ENCODE peak calls at places on chromosome 7, in ten cellular contexts. R is CD8-positive, alpha-beta T cell; B is cardiac muscle cell; N is BE2C; S is small intestine; H is right cardiac atrium; Y is CD4-positive, CD25-positive, alpha-beta regulatory T cell; V is NT2/D1; F is right lobe of liver; X is thoracic aorta. I is an unnamed sample. For H3K9me3, the result is how much of the 10 kb centered on the place peaks cover.

GRCh38 chr7:47540387-47541093 is 41.4 kb downstream of the TNS3 start:
- DNase-seq in N (no peak), B (no peak), X (no peak), H (no peak), Y (no peak), R (no peak), F (no peak), S (peak), V (no peak), I (no peak)

GRCh38 chr7:92797693-92798092 is 38.7 kb downstream of the CDK6 start:
- DNase-seq in Y (no peak), X (no peak), N (no peak), H (peak), B (no peak), S (no peak), V (no peak), R (no peak), F (no peak), I (no peak)

GRCh38 chr7:22330903-22331302 is 26.1 kb downstream of the RAPGEF5 start:
- DNase-seq in Y (no peak), F (no peak), V (no peak), S (no peak), H (no peak), B (no peak), X (no peak), R (no peak), N (no peak), I (no peak)

GRCh38 chr7:80721880-80722595 is 83.6 kb downstream of the CD36 start:
- DNase-seq in F (no peak), S (peak), V (no peak), R (no peak), H (peak), B (no peak), Y (no peak), X (no peak), N (no peak), I (peak)

GRCh38 chr7:43569424-43569823 is 13.5 kb upstream of the STK17A start:
- DNase-seq in X (no peak), H (no peak), N (no peak), S (no peak), B (no peak), V (no peak), F (no peak), R (no peak), Y (no peak), I (no peak)

GRCh38 chr7:151089893-151090730 is 3.8 kb downstream of the AGAP3 start:
- DNase-seq in R (no peak), X (no peak), F (no peak), Y (no peak), V (no peak), B (no peak), N (no peak), S (no peak), H (no peak), I (no peak)

GRCh38 chr7:148588168-148588890 is 2.2 kb upstream of the C7orf33 start:
- DNase-seq in S (no peak), Y (no peak), B (no peak), F (no peak), V (no peak), R (no peak), N (no peak), H (no peak), X (no peak), I (no peak)

GRCh38 chr7:8260871-8261707 is 878 bp downstream of the ICA1 start:
- DNase-seq in H (peak), V (no peak), Y (no peak), S (peak), F (peak), N (peak), R (no peak), B (peak), X (no peak), I (peak)

GRCh38 chr7:52147240-52147639 is 830.6 kb upstream of the COBL start:
- DNase-seq in F (no peak), X (no peak), Y (no peak), S (peak), N (no peak), B (peak), H (no peak), V (no peak), R (no peak), I (no peak)

GRCh38 chr7:72546586-72546985 is 134.4 kb upstream of the CALN1 start:
- DNase-seq in H (no peak), S (no peak), V (no peak), X (no peak), B (peak), R (no peak), N (no peak), F (no peak), Y (no peak), I (no peak)

GRCh38 chr7:130639391-130639790 is 29.2 kb downstream of the COPG2 start:
- DNase-seq in N (no peak), R (no peak), V (no peak), X (no peak), S (no peak), Y (no peak), F (no peak), H (no peak), B (no peak), I (no peak)

GRCh38 chr7:150404172-150404784 is 25.1 kb downstream of the ZNF775 start:
- DNase-seq in S (no peak), V (no peak), R (no peak), Y (no peak), N (no peak), X (no peak), H (no peak), F (no peak), B (no peak), I (no peak)

GRCh38 chr7:45573636-45574470 is at the start of gene ADCY1:
- DNase-seq in R (no peak), S (no peak), B (peak), H (no peak), N (peak), V (no peak), Y (no peak), X (no peak), F (no peak), I (no peak)

GRCh38 chr7:111789880-111790279 is 227.6 kb upstream of the IMMP2L start:
- DNase-seq in B (no peak), R (no peak), F (no peak), Y (no peak), S (no peak), V (no peak), N (no peak), H (no peak), X (no peak), I (no peak)

GRCh38 chr7:79149831-79150230 is 303.6 kb downstream of the MAGI2 start:
- DNase-seq in V (no peak), B (no peak), H (no peak), N (no peak), F (no peak), R (no peak), X (no peak), Y (no peak), S (no peak), I (no peak)

GRCh38 chr7:111492234-111492633 is 70.1 kb downstream of the IMMP2L start:
- DNase-seq in H (no peak), Y (no peak), F (no peak), B (no peak), X (no peak), R (no peak), S (no peak), N (no peak), V (no peak), I (no peak)

GRCh38 chr7:17022915-17023314 is 141.1 kb upstream of the AGR3 start:
- DNase-seq in X (no peak), N (no peak), V (no peak), Y (peak), S (no peak), B (no peak), R (no peak), H (no peak), F (no peak), I (no peak)

GRCh38 chr7:105830405-105831218 is 45.8 kb downstream of the ATXN7L1 start:
- DNase-seq in H (no peak), R (no peak), Y (no peak), N (no peak), V (no peak), B (no peak), X (no peak), S (no peak), F (no peak), I (no peak)

GRCh38 chr7:46996972-46997371 is 584.9 kb downstream of the TNS3 start:
- DNase-seq in S (no peak), H (peak), N (peak), V (no peak), B (no peak), R (no peak), F (no peak), Y (no peak), X (no peak), I (no peak)

GRCh38 chr7:131945313-131945831 is 388.9 kb upstream of the PODXL start:
- DNase-seq in S (peak), X (no peak), Y (no peak), N (peak), H (peak), R (no peak), V (peak), B (peak), F (peak), I (no peak)

GRCh38 chr7:132380065-132380464 is 196.2 kb downstream of the PLXNA4 start:
- DNase-seq in Y (no peak), S (peak), F (no peak), B (peak), R (no peak), N (no peak), H (peak), V (no peak), X (no peak), I (peak)

GRCh38 chr7:12157517-12157916 is 53.6 kb upstream of the TMEM106B start:
- DNase-seq in X (no peak), N (no peak), R (no peak), Y (no peak), F (no peak), S (no peak), B (no peak), V (no peak), H (no peak), I (no peak)

GRCh38 chr7:90723233-90723632 is 127.1 kb downstream of the CDK14 start:
- DNase-seq in N (no peak), B (no peak), Y (no peak), R (no peak), V (no peak), F (no peak), H (no peak), S (no peak), X (no peak), I (no peak)

GRCh38 chr7:94395141-94396041 is 696 bp downstream of the COL1A2 start:
- DNase-seq in Y (peak), S (peak), R (no peak), B (peak), F (no peak), X (no peak), H (peak), N (peak), V (peak), I (peak)

GRCh38 chr7:93890041-93890463 is 501 bp downstream of the TFPI2 start:
- DNase-seq in N (peak), V (peak), Y (no peak), H (peak), S (no peak), R (no peak), F (peak), B (peak), X (no peak), I (peak)

GRCh38 chr7:5514440-5515035 is 90.9 kb upstream of the TNRC18 start:
- DNase-seq in S (no peak), Y (no peak), B (no peak), F (peak), V (no peak), X (no peak), H (no peak), R (no peak), N (no peak), I (no peak)

GRCh38 chr7:108322899-108323298 is 133.3 kb downstream of the NRCAM start:
- DNase-seq in R (no peak), N (no peak), Y (no peak), H (no peak), V (no peak), X (no peak), F (no peak), S (no peak), B (no peak), I (no peak)

GRCh38 chr7:137395425-137395824 is 51.9 kb upstream of the PTN start:
- DNase-seq in B (no peak), X (no peak), F (no peak), S (no peak), Y (no peak), R (no peak), H (no peak), N (peak), V (no peak), I (no peak)

GRCh38 chr7:28509256-28510021 is 97.1 kb downstream of the CREB5 start:
- DNase-seq in V (no peak), R (no peak), N (no peak), H (no peak), X (no peak), Y (no peak), S (no peak), B (no peak), F (peak), I (no peak)

GRCh38 chr7:94375167-94375566 is 19.5 kb upstream of the COL1A2 start:
- DNase-seq in B (peak), X (peak), N (no peak), Y (no peak), S (no peak), V (peak), H (peak), F (no peak), R (no peak), I (peak)

GRCh38 chr7:66699998-66700397 is 40.5 kb upstream of the RABGEF1 start:
- DNase-seq in R (no peak), X (no peak), F (no peak), V (no peak), Y (no peak), H (peak), B (no peak), S (no peak), N (no peak), I (peak)

GRCh38 chr7:98294798-98295382 is 13.4 kb downstream of the BRI3 start:
- DNase-seq in B (peak), F (peak), S (peak), X (no peak), H (peak), R (peak), N (peak), V (peak), Y (peak), I (no peak)

GRCh38 chr7:70893422-70893821 is 238.5 kb upstream of the GALNT17 start:
- DNase-seq in X (no peak), R (no peak), N (peak), V (no peak), S (no peak), B (no peak), F (no peak), H (no peak), Y (no peak), I (no peak)

GRCh38 chr7:7639847-7640220 is 718 bp upstream of the UMAD1 start:
- DNase-seq in F (no peak), R (peak), B (no peak), X (no peak), S (peak), Y (peak), V (peak), N (no peak), H (no peak), I (no peak)

GRCh38 chr7:129363-130221 is 62.8 kb upstream of the FAM20C start:
- DNase-seq in F (no peak), Y (no peak), N (no peak), H (peak), S (no peak), V (no peak), R (no peak), B (no peak), X (no peak), I (peak)
- H3K9me3 ChIP-seq in F (under half), Y (under half), N (under half), H (under half), S (under half), V (under half), R (under half), B (under half), X (under half), I (under half)

GRCh38 chr7:157936976-157937375 is 600.2 kb downstream of the DNAJB6 start:
- DNase-seq in B (no peak), S (no peak), Y (no peak), H (no peak), X (no peak), R (no peak), F (no peak), V (no peak), N (no peak), I (no peak)

GRCh38 chr7:157941210-157941609 is 604.4 kb downstream of the DNAJB6 start:
- DNase-seq in Y (no peak), R (no peak), V (no peak), N (no peak), S (no peak), X (no peak), F (no peak), B (no peak), H (no peak), I (no peak)

GRCh38 chr7:157940497-157940896 is 603.7 kb downstream of the DNAJB6 start:
- DNase-seq in R (no peak), F (no peak), Y (no peak), H (no peak), X (no peak), S (no peak), V (no peak), B (no peak), N (no peak), I (no peak)

GRCh38 chr7:157937432-157937831 is 600.6 kb downstream of the DNAJB6 start:
- DNase-seq in F (no peak), Y (no peak), B (no peak), V (no peak), H (no peak), S (no peak), X (no peak), N (no peak), R (no peak), I (no peak)

GRCh38 chr7:157938211-157938610 is 601.4 kb downstream of the DNAJB6 start:
- DNase-seq in F (no peak), Y (no peak), R (no peak), V (no peak), X (no peak), H (no peak), N (no peak), B (no peak), S (no peak), I (no peak)
- H3K9me3 ChIP-seq in F (under half), Y (under half), R (under half), V (under half), X (under half), H (under half), N (under half), B (under half), S (under half), I (under half)

DNA sequence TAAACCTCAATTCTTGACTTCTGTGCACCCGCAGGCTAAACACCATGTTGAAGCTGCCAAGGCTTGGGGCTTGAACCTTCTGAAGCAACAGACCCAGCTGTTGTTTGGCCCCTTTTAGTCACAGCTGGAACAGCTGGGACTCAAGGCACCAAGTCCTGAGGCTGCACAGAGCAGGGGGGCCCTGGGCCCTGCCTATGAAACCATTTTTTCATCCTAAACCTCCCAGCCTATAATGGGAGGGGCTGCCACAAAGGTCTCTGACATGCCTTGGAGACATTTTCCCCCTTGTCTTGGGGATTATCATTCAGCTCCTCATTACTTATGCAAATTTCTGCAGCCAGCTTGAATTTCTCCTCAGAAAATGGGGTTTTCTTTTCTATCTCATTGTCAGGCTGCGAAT is 31.8 kb downstream of the LMBR1 start:
- DNase-seq in F (no peak), H (no peak), Y (no peak), V (no peak), X (no peak), S (no peak), N (no peak), B (no peak), R (no peak), I (no peak)
- H3K9me3 ChIP-seq in F (under half), H (under half), Y (under half), V (under half), X (under half), S (under half), N (under half), B (under half), R (under half), I (under half)

DNA sequence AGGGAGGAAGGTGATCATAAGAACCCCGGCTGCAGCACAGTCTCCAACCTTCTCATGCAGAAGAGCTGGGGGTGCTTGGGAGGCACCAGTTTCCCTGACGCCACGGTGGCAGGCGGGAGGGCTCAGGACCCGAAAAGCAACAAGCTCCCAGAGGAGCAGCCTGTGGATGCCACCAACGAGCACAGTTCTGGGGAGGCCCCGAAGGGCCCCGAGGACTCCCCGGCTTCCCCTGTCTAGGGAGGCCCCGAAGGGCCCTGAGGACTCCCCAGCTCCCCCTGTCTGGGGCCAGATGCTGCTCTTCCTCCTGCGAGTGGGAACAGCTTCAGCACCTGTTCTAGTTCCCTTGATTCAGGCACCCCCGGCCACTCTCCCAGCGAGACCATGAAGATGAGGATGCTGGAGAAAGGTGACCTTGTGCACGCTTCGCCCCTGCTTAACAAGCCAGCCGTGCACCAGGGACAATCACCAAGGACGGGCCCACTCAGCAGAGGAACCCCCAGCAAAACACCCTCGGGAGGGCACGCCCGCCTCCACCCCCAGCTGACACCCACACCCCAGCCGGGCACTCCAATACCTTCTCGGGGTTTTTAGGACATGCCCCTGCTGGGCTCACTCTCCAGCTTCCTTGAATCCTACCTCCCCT is 112.5 kb downstream of the PTPRN2 start:
- DNase-seq in X (no peak), N (no peak), B (no peak), H (no peak), R (no peak), V (no peak), S (no peak), F (no peak), Y (no peak), I (no peak)
- H3K9me3 ChIP-seq in X (under half), N (under half), B (under half), H (under half), R (under half), V (under half), S (under half), F (under half), Y (under half), I (under half)

DNA sequence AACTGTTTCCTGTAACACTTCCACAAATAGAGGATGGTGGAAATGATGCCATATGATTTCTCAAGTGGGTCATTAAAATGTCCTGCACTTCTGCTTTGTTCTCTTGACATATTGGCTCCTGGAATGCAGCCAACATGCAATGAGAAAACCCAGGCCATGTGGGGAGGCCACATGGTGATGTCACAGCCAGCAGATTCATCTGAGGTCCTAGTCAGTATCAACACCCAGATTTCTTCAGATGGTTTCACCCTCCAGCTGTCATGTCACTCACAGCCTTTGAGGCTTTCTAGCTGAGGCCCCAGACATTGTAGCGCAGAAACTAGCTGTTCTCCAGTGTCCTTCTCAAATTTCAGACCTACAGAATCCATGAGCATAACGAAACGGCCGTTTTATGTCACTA is 102.3 kb upstream of the NUPR2 start:
- DNase-seq in R (no peak), F (no peak), S (no peak), X (no peak), B (no peak), Y (no peak), H (no peak), V (no peak), N (no peak), I (peak)
- H3K9me3 ChIP-seq in R (under half), F (under half), S (under half), X (under half), B (under half), Y (under half), H (under half), V (under half), N (under half), I (under half)

DNA sequence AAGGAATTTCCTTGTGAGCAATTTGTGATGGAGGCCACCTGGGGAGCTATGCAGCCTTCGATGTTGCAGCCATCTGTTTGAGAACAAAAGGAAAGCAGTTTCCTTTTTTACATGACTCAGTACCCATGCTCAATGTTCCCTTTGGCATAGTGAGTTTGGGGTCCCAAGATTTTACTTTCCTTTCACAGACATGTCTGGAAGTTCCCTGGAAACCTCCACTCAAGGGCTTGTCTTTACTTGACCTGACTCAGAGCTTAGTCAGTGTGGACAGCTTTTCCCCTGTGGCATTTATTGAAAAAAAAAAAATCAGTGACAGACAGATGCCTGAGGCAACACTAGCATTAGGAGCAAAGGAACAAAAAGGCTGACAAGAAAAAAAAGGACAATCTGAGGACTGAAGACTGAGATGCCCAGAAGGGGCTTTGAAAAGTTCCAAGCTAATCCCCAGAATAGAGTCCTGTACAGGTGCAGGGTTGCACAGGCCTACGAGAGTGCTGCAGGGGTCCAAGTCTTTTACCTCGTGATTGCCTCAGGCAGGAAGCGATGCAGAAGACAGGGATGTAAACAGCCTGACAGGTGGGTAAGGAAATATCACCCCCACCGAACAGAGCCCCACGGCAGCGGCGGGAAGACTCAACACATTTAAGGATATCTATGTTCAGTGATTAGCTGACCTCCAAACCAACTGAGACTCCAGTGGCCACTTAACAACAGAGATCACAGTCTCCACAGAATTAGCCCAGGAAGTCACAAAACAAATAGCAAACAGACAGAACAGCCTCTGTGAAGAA is 73.7 kb upstream of the VIPR2 start:
- DNase-seq in S (no peak), B (no peak), V (no peak), H (no peak), X (no peak), R (no peak), Y (no peak), F (no peak), N (no peak), I (no peak)
- H3K9me3 ChIP-seq in S (under half), B (under half), V (under half), H (under half), X (under half), R (under half), Y (under half), F (under half), N (under half), I (under half)

I was measured in tibial artery.